ENCODE peak calls at places on chromosome 3, in five cellular contexts. F is left lung, E is psoas muscle, S is tibial nerve, V is tibial artery. Y is an unnamed sample. For H3K27me3, the result is how much of the 10 kb centered on the place peaks cover.

GRCh38 chr3:195531683-195532082 is 11.4 kb downstream of the PPP1R2 start:
- DNase-seq in F (no peak), E (no peak), S (no peak), V (no peak), Y (no peak)

GRCh38 chr3:128240232-128240631 is 87.0 kb downstream of the EEFSEC start:
- DNase-seq in F (no peak), E (no peak), S (no peak), V (no peak), Y (no peak)

GRCh38 chr3:73259291-73259690 is 197.8 kb downstream of the EBLN2 start:
- DNase-seq in F (no peak), E (no peak), S (no peak), V (no peak), Y (no peak)

GRCh38 chr3:56383092-56383491 is 85.2 kb downstream of the ERC2 start:
- DNase-seq in F (no peak), E (no peak), S (no peak), V (no peak), Y (no peak)

GRCh38 chr3:55165278-55165677 is 237.4 kb upstream of the LRTM1 start:
- DNase-seq in F (no peak), E (no peak), S (no peak), V (no peak), Y (no peak)

GRCh38 chr3:150252462-150252861 is 155.6 kb upstream of the TSC22D2 start:
- DNase-seq in F (no peak), E (no peak), S (no peak), V (no peak), Y (no peak)

GRCh38 chr3:131812433-131812832 is 222.4 kb downstream of the CPNE4 start:
- DNase-seq in F (no peak), E (no peak), S (no peak), V (no peak), Y (no peak)

GRCh38 chr3:163785693-163786092 is 1292.6 kb downstream of the SI start:
- DNase-seq in F (no peak), E (no peak), S (no peak), V (no peak), Y (no peak)

GRCh38 chr3:120907659-120908029 is 361 bp upstream of the STXBP5L start:
- DNase-seq in F (no peak), E (no peak), S (no peak), V (no peak), Y (no peak)

GRCh38 chr3:156201411-156202405 is 81.3 kb downstream of the KCNAB1 start:
- DNase-seq in F (peak), E (no peak), S (no peak), V (no peak), Y (no peak)

GRCh38 chr3:171461087-171461917 is 1.1 kb upstream of the TNIK start:
- DNase-seq in F (no peak), E (no peak), S (no peak), V (no peak), Y (no peak)

GRCh38 chr3:9349321-9350117 is 13.3 kb upstream of the THUMPD3 start:
- DNase-seq in F (no peak), E (no peak), S (no peak), V (no peak), Y (no peak)

GRCh38 chr3:114308830-114309229 is 15.0 kb downstream of the TIGIT start:
- DNase-seq in F (no peak), E (no peak), S (no peak), V (no peak), Y (no peak)

GRCh38 chr3:187678869-187679268 is 8.7 kb upstream of the SST start:
- DNase-seq in F (no peak), E (no peak), S (no peak), V (no peak), Y (no peak)

GRCh38 chr3:176631175-176631574 is 566.1 kb downstream of the TBL1XR1 start:
- DNase-seq in F (no peak), E (no peak), S (no peak), V (no peak), Y (no peak)

GRCh38 chr3:43790060-43790459 is 99.3 kb downstream of the ABHD5 start:
- DNase-seq in F (no peak), E (no peak), S (no peak), V (no peak), Y (no peak)

GRCh38 chr3:16373270-16373785 is 108.3 kb downstream of the OXNAD1 start:
- DNase-seq in F (no peak), E (no peak), S (no peak), V (no peak), Y (no peak)

GRCh38 chr3:136979684-136980083 is 21.9 kb downstream of the IL20RB start:
- DNase-seq in F (no peak), E (no peak), S (no peak), V (no peak), Y (no peak)

GRCh38 chr3:120864541-120864940 is 43.5 kb upstream of the STXBP5L start:
- DNase-seq in F (no peak), E (no peak), S (no peak), V (no peak), Y (no peak)

GRCh38 chr3:168870892-168871291 is 775.2 kb upstream of the GOLIM4 start:
- DNase-seq in F (no peak), E (no peak), S (no peak), V (no peak), Y (no peak)

GRCh38 chr3:111979689-111980025 is 831 bp downstream of the ABHD10 start:
- DNase-seq in F (no peak), E (no peak), S (no peak), V (no peak), Y (no peak)

GRCh38 chr3:187518616-187519015 is 150.4 kb downstream of the RTP4 start:
- DNase-seq in F (no peak), E (no peak), S (no peak), V (no peak), Y (no peak)

GRCh38 chr3:89571298-89571697 is 463.9 kb downstream of the EPHA3 start:
- DNase-seq in F (peak), E (no peak), S (no peak), V (no peak), Y (no peak)

GRCh38 chr3:181690769-181691168 is 21.0 kb upstream of the SOX2 start:
- DNase-seq in F (no peak), E (no peak), S (no peak), V (no peak), Y (no peak)

GRCh38 chr3:112757197-112757596 is 89.5 kb downstream of the CD200R1L start:
- DNase-seq in F (no peak), E (no peak), S (no peak), V (no peak), Y (no peak)

GRCh38 chr3:158953131-158953530 is 151.3 kb downstream of the MFSD1 start:
- DNase-seq in F (no peak), E (no peak), S (no peak), V (no peak), Y (no peak)

GRCh38 chr3:37696661-37697060 is 165.0 kb upstream of the CTDSPL start:
- DNase-seq in F (no peak), E (no peak), S (no peak), V (peak), Y (no peak)

GRCh38 chr3:127406309-127407025 is 118.6 kb upstream of the PRR20G start:
- DNase-seq in F (no peak), E (no peak), S (no peak), V (peak), Y (no peak)

GRCh38 chr3:183188895-183189462 is 26.4 kb upstream of the LAMP3 start:
- DNase-seq in F (no peak), E (peak), S (no peak), V (no peak), Y (no peak)

GRCh38 chr3:72368331-72368975 is 479.8 kb downstream of the SHQ1 start:
- DNase-seq in F (no peak), E (no peak), S (no peak), V (no peak), Y (no peak)

GRCh38 chr3:99947356-99947755 is 129.7 kb downstream of the CMSS1 start:
- DNase-seq in F (no peak), E (no peak), S (no peak), V (no peak), Y (no peak)

GRCh38 chr3:14148041-14148985 is 23.5 kb downstream of the TMEM43 start:
- DNase-seq in F (no peak), E (no peak), S (no peak), V (no peak), Y (no peak)

GRCh38 chr3:28590216-28590615 is 241.6 kb upstream of the AZI2 start:
- DNase-seq in F (no peak), E (no peak), S (no peak), V (no peak), Y (no peak)

DNA sequence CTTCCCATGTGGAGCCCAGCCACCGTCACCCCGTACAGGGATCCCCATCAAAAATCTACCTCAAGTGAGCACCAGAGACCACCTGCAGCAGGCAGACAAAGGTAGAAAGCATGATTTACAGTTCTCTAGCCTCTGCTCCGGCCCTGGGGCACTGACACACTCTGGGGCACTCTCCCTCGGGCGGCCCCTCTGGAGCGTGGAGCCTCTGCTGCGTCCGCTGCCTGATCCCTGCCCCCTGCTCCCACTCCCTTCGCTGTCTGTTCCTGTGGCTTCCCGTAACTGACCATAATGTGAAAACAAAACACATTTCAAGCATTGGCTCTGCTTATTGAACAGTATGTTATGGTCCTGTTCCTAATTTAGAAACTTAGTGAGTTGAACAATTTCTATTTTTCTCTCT is 22.9 kb upstream of the TMEM115 start:
- DNase-seq in F (no peak), E (no peak), S (no peak), V (no peak), Y (no peak)
- H3K27me3 ChIP-seq in F (under half), E (under half), S (under half), V (under half), Y (under half)

GRCh38 chr3:108156312-108156853 is 65.6 kb upstream of the CD47 start:
- DNase-seq in F (no peak), E (no peak), S (no peak), V (no peak), Y (no peak)

GRCh38 chr3:108159865-108160264 is 62.4 kb downstream of the IFT57 start:
- DNase-seq in F (no peak), E (no peak), S (no peak), V (no peak), Y (no peak)

GRCh38 chr3:108157275-108157674 is 64.9 kb downstream of the IFT57 start:
- DNase-seq in F (no peak), E (no peak), S (no peak), V (no peak), Y (no peak)

GRCh38 chr3:108153451-108153981 is 62.7 kb upstream of the CD47 start:
- DNase-seq in F (no peak), E (no peak), S (no peak), V (no peak), Y (no peak)

GRCh38 chr3:108159128-108159527 is 63.1 kb downstream of the IFT57 start:
- DNase-seq in F (no peak), E (no peak), S (no peak), V (no peak), Y (no peak)
- H3K27me3 ChIP-seq in F (under half), E (under half), S (under half), V (under half), Y (under half)

DNA sequence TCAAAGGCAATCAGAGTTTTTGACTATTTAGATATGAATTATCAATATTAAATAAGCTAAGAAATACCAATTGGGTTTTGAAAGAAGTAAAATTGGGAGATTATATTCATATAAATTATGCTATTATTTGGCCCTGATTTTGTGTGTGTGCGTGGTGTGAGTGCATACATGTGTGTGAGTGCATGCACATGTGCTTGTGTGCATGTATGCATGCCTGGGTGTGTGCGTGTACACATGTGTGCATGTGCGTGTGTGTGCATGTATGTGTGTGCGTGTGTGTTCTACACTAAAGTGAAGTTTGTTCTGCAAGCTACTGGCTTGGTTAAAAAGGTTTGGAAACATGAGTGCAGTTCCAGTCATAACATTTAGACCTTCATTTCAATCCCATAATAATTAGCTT is 83.4 kb upstream of the MBNL1 start:
- DNase-seq in F (no peak), E (no peak), S (no peak), V (no peak), Y (no peak)
- H3K27me3 ChIP-seq in F (under half), E (under half), S (under half), V (under half), Y (under half)

GRCh38 chr3:124999897-125000296 is 55.9 kb downstream of the HEG1 start:
- DNase-seq in F (no peak), E (no peak), S (no peak), V (no peak), Y (no peak)
- H3K27me3 ChIP-seq in F (under half), E (under half), S (under half), V (under half), Y (under half)

Y was measured in esophagus squamous epithelium.